ENCODE peak calls at places on chromosomes 13 and 19, in eight cellular contexts. F, O, N, R, S, I, Z and M are unnamed samples.

GRCh38 chr13:111531505-111531904 is 211.1 kb downstream of the TEX29 start:
- DNase-seq in N (no peak), O (no peak), Z (no peak), R (no peak), I (peak; percentile 9), S (no peak), F (no peak), M (no peak)

GRCh38 chr19:45613926-45614725 is 12.1 kb upstream of the GPR4 start:
- DNase-seq in O (no peak), F (no peak), S (no peak), Z (peak; percentile 28), I (peak; percentile 92), R (no peak), N (no peak), M (peak; percentile 21)

GRCh38 chr19:51471527-51471926 is 6.8 kb upstream of the CEACAM18 start:
- DNase-seq in S (no peak), N (no peak), Z (no peak), I (no peak), O (no peak), R (no peak), F (no peak), M (no peak)

GRCh38 chr13:80030491-80030890 is 310.4 kb downstream of the SPRY2 start:
- DNase-seq in S (no peak), Z (no peak), R (no peak), I (peak; percentile 62), F (no peak), N (no peak), O (no peak), M (peak; percentile 8)

GRCh38 chr13:27309401-27309958 is 38.9 kb downstream of the RASL11A start:
- DNase-seq in F (no peak), O (no peak), R (no peak), S (no peak), Z (no peak), I (peak; percentile 16), N (no peak), M (no peak)

GRCh38 chr13:46295531-46296464 is 84.1 kb downstream of the LRRC63 start:
- DNase-seq in Z (no peak), I (peak; percentile 31), F (no peak), N (no peak), R (no peak), O (no peak), S (no peak), M (no peak)

GRCh38 chr13:98591721-98592352 is 14.9 kb upstream of the STK24 start:
- DNase-seq in R (no peak), O (no peak), N (no peak), Z (no peak), S (no peak), I (peak; percentile 50), F (no peak), M (no peak)

GRCh38 chr13:100547805-100548204 is 40.8 kb downstream of the GGACT start:
- DNase-seq in I (no peak), R (no peak), N (no peak), S (peak; percentile 61), F (peak; percentile 57), O (no peak), Z (no peak), M (peak; percentile 49)

GRCh38 chr13:50375792-50376191 is 360.5 kb downstream of the KCNRG start:
- DNase-seq in N (no peak), I (no peak), Z (no peak), R (no peak), S (no peak), O (no peak), F (no peak), M (no peak)

GRCh38 chr19:45630463-45630862 is 8.7 kb downstream of the EML2 start:
- DNase-seq in Z (no peak), O (no peak), F (peak; percentile 35), N (no peak), S (peak; percentile 3), R (no peak), I (no peak), M (no peak)

GRCh38 chr19:29259153-29259552 is 46.2 kb upstream of the UQCRFS1 start:
- DNase-seq in N (no peak), O (no peak), F (no peak), Z (no peak), R (no peak), S (no peak), I (no peak), M (peak; percentile 32)

GRCh38 chr13:59494560-59494970 is 669.2 kb downstream of the DIAPH3 start:
- DNase-seq in S (no peak), F (no peak), O (no peak), Z (no peak), I (no peak), N (no peak), R (no peak), M (no peak)

GRCh38 chr13:33272531-33273124 is 12.9 kb downstream of the STARD13 start:
- DNase-seq in O (no peak), R (no peak), N (no peak), S (no peak), Z (no peak), I (peak; percentile 91), F (no peak), M (no peak)

GRCh38 chr19:49362926-49363264 is 679 bp upstream of the TEAD2 start:
- DNase-seq in R (peak; percentile 51), I (no peak), O (no peak), F (peak; percentile 8), N (peak; percentile 45), Z (no peak), S (peak; percentile 48), M (no peak)

GRCh38 chr19:52897149-52897935 is at the start of gene ZNF320:
- DNase-seq in N (peak; percentile 97), F (peak; percentile 85), R (peak; percentile 97), O (peak; percentile 77), Z (peak; percentile 91), S (peak; percentile 98), I (peak; percentile 92), M (peak; percentile 98)

GRCh38 chr13:23679214-23679613 is 109.0 kb downstream of the TNFRSF19 start:
- DNase-seq in O (no peak), F (no peak), S (no peak), N (no peak), Z (no peak), I (no peak), R (no peak), M (peak; percentile 31)

GRCh38 chr19:51354742-51355148 is 11.4 kb downstream of the ETFB start:
- DNase-seq in N (peak; percentile 71), O (no peak), S (peak; percentile 53), I (no peak), Z (no peak), R (no peak), F (no peak), M (peak; percentile 88)

GRCh38 chr13:38382946-38383345 is 33.3 kb downstream of the UFM1 start:
- DNase-seq in R (no peak), O (no peak), N (no peak), Z (no peak), S (no peak), I (no peak), F (no peak), M (no peak)

GRCh38 chr13:83215627-83216026 is 666.6 kb downstream of the SLITRK1 start:
- DNase-seq in S (no peak), R (no peak), F (no peak), N (no peak), I (no peak), Z (no peak), O (no peak), M (no peak)

GRCh38 chr19:58305932-58306323 is 751 bp downstream of the ERVK3-1 start:
- DNase-seq in S (peak; percentile 38), R (no peak), Z (no peak), I (peak; percentile 76), O (no peak), N (no peak), F (no peak), M (no peak)